ENCODE peak calls at places on chromosomes 3 and 15, in four cellular contexts. A is aorta, G is heart left ventricle, S is uterus. Z is an unnamed sample. For H3K9me3, the result is how much of the 10 kb centered on the place peaks cover.

GRCh38 chr15:60155661-60156060 is 151.6 kb downstream of the FOXB1 start:
- DNase-seq in A (no peak), G (no peak), S (no peak), Z (no peak)

GRCh38 chr15:33112541-33113105 is 81.9 kb downstream of the FMN1 start:
- DNase-seq in A (no peak), G (no peak), S (no peak), Z (no peak)

GRCh38 chr15:100169615-100170279 is 172.0 kb downstream of the ADAMTS17 start:
- DNase-seq in A (no peak), G (no peak), S (no peak), Z (no peak)

GRCh38 chr3:49132437-49133225 is at the start of gene LAMB2:
- DNase-seq in A (peak), G (peak), S (peak), Z (peak)

GRCh38 chr3:185282696-185283373 is 29.0 kb upstream of the EHHADH start:
- DNase-seq in A (peak), G (peak), S (peak), Z (peak)

GRCh38 chr3:172622916-172623700 is 87.8 kb downstream of the NCEH1 start:
- DNase-seq in A (no peak), G (no peak), S (peak), Z (no peak)

GRCh38 chr15:31503256-31503655 is 176.6 kb downstream of the KLF13 start:
- DNase-seq in A (no peak), G (no peak), S (no peak), Z (no peak)

GRCh38 chr3:179037361-179037760 is 34.2 kb downstream of the ZMAT3 start:
- DNase-seq in A (peak), G (peak), S (peak), Z (no peak)

GRCh38 chr3:162770556-162770955 is 1273.9 kb downstream of the OTOL1 start:
- DNase-seq in A (no peak), G (no peak), S (no peak), Z (no peak)

GRCh38 chr15:101056366-101057334 is 137.5 kb downstream of the LRRK1 start:
- DNase-seq in A (no peak), G (no peak), S (no peak), Z (no peak)

GRCh38 chr15:77497108-77497737 is 76.5 kb downstream of the HMG20A start:
- DNase-seq in A (peak), G (peak), S (no peak), Z (no peak)

GRCh38 chr15:91894606-91895005 is 41.1 kb downstream of the SLCO3A1 start:
- DNase-seq in A (no peak), G (no peak), S (no peak), Z (no peak)

GRCh38 chr3:116339441-116340028 is 105.8 kb downstream of the LSAMP start:
- DNase-seq in A (no peak), G (no peak), S (no peak), Z (no peak)

GRCh38 chr3:133113526-133113925 is 75.3 kb downstream of the TMEM108 start:
- DNase-seq in A (no peak), G (no peak), S (no peak), Z (no peak)

GRCh38 chr15:40914486-40914885 is 14.7 kb upstream of the DLL4 start:
- DNase-seq in A (no peak), G (no peak), S (no peak), Z (no peak)

DNA sequence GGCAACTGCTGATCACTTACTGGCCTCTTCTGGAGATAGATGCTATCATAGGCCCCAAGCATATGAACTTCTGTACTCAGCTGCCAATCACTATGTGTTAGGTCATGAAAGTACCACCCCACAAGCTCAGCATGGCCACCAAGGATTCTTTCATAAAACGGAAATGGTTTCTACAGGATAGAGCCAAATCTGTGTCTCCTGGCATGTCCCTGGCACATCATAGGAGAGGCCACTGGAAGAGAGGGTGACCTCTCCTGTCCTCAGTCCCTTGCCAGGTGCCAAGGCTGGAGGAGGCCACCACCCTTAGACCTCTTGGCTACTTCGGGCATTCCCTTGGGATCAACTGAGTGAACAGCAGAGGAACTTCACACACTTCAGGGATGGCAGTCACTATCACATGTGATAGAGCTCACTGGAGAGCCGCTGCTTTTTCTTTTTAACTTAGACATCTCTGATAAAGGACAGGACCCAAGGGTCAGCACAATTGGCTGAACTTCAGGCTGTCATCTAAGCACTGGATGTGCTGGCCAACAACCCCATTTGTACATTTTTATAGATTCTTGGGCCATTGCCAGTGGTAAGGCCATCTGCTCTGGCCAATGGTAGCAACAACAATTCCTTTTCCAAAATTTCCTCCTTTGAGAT is 425.2 kb downstream of the SQOR start:
- DNase-seq in A (no peak), G (no peak), S (peak), Z (no peak)
- H3K9me3 ChIP-seq in A (under half), G (under half), S (under half), Z (under half)

GRCh38 chr3:88984266-88984665 is 123.2 kb upstream of the EPHA3 start:
- DNase-seq in A (no peak), G (no peak), S (no peak), Z (no peak)
- H3K27ac ChIP-seq in A (no peak), G (no peak), S (no peak), Z (no peak)

DNA sequence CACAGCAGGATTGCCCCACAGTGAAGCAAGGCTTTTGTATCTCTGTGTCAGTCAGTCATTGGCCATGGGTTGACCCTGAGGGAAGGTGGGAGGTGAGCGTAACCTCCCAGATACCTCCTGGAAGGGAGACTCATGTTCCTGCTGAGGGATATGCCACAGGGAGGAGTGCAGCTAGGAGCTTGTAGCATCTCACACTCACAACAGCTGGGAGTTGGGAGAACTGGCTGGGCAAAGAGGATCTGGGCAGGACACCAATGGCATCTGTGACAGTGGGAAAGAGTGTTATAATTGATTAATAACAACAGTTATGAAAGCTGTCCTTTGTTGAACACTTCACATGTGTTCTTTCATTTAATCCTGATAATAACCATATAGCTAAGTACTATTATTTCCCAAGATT is 171.0 kb downstream of the TLE3 start:
- DNase-seq in A (no peak), G (no peak), S (no peak), Z (no peak)
- H3K9me3 ChIP-seq in A (under half), G (under half), S (under half), Z (under half)

DNA sequence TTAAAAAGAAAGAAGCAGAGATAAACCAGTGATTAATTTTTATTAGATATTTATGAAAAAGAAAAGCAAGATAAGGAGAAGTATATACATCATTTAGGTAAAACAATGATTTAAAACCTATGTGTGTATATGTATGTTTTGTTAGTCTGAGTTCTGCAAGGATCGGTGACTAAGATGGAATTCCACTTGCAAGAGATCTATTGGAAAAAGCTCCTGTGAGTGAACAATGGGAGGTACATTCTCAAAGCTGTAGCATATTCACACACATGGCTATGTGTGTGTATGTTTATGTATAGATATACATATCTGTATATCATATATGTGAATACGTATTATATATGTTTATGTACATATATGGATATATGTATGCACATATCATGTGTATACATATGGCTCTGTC is 54.4 kb downstream of the AMOTL2 start:
- DNase-seq in A (no peak), G (no peak), S (no peak), Z (no peak)
- H3K27ac ChIP-seq in A (no peak), G (no peak), S (no peak), Z (no peak)

DNA sequence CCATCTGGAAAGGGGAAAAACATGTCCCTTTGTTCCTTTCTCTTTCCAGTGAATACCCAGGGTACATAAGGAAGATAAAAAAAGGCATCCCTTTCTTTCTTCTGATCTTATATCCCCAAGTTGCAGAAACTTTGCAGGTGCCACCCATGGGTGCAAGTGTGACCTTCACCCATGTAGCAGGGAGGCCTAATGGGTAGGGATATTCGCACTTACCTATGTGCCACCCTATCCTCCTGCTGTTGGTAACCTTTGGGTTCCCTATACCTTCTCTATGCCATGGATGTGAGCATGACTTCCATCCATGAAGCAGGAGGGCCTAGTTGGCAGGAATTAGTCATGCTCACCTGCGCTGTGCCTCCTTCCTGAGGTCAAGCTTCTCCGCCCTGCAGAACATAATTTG is 59.2 kb upstream of the C15orf39 start:
- DNase-seq in A (no peak), G (no peak), S (no peak), Z (no peak)
- H3K9me3 ChIP-seq in A (under half), G (under half), S (under half), Z (under half)

DNA sequence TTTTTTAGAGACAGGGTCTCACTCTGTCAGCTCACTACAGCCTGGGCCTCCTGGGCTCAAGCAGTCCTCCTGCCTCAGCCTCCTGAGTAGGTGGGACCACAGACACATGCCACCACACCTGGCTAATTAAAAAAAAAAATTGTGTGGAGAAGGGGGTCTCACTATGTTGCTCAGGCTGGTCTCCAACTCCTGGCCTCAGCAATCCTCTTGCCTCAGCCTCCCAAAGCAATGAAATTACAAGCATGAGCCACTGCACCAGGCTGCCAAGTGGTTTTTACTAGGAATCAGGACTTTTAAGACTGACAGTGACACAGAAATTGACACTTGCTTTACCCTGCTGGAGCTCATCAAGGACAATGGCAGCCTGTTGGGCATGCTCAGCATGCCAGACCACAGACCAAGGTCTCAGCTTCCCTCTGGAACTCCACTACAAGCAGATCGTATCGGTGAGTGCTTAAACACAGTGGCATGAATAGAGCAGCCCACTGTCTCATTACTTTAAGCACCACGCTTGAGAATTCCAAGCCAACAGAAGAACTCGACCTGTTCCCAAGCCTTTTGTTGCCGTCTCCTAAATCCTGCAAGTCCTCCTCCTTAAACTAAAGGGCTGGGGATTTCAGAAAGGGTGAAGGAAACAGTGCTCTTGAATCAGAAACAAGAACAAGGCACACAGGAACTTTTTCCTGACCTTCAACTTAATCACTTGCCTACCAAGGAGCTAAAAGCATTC is 41.4 kb downstream of the EOMES start:
- DNase-seq in A (no peak), G (no peak), S (no peak), Z (no peak)
- H3K27ac ChIP-seq in A (no peak), G (no peak), S (no peak), Z (peak)

DNA sequence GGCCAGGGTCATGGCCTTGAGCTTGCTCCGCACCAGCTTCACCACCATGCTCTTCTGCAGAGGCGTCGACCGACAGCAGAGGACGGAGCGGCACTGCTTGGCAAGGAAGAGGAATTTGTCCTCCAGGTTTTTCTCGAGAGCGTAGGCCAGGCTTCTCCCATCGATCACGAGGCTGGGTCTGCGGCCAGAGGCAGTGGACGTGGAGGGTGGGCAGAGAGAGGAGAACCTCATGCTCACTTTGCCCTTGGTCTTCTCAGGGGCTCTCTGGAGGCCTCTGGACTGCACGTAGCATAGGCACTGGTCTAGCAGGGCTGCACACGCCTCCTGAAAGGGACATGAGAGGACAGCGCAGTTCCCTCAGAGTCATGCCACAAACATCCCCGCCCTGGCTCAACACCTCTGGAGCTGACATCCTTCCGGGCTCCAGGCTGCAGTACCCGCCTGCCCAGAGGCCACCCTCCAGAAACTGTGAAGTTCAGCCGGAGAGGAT is 168.3 kb downstream of the ATP10A start:
- DNase-seq in A (no peak), G (no peak), S (no peak), Z (no peak)
- H3K9me3 ChIP-seq in A (under half), G (under half), S (under half), Z (under half)

Z was measured in lower lobe of right lung.